ENCODE peak calls at places on chromosomes 6 and 20, in six cellular contexts. O, V, F, U, A and X are unnamed samples.

GRCh38 chr6:16472349-16473069 is 234.1 kb downstream of the GMPR start:
- DNase-seq in U (no peak), A (peak; percentile 92), F (no peak), V (no peak), O (peak; percentile 48), X (no peak)

GRCh38 chr6:121794630-121795029 is 359.2 kb downstream of the GJA1 start:
- DNase-seq in V (peak; percentile 81), F (no peak), U (no peak), O (peak; percentile 95), A (peak; percentile 97), X (no peak)

GRCh38 chr20:59299961-59300340 is 460 bp upstream of the EDN3 start:
- DNase-seq in U (no peak), V (no peak), A (no peak), F (no peak), O (no peak), X (no peak)

GRCh38 chr20:61757678-61758555 is 307.8 kb downstream of the TAF4 start:
- DNase-seq in O (peak; percentile 25), U (peak; percentile 48), A (peak; percentile 65), V (peak; percentile 56), F (no peak), X (no peak)

GRCh38 chr6:133814797-133815196 is 74.1 kb upstream of the TCF21 start:
- DNase-seq in V (peak; percentile 10), A (peak; percentile 71), O (peak; percentile 85), F (no peak), U (no peak), X (no peak)

GRCh38 chr6:113854531-113855499 is 2.3 kb upstream of the MARCKS start:
- DNase-seq in A (peak; percentile 79), V (no peak), O (peak; percentile 70), F (peak; percentile 80), U (peak; percentile 77), X (peak; percentile 94)

GRCh38 chr6:10719386-10720228 is 3.3 kb upstream of the TMEM14C start:
- DNase-seq in A (no peak), F (peak; percentile 69), V (no peak), O (peak; percentile 55), U (peak; percentile 64), X (no peak)

GRCh38 chr6:170006524-170007467 is 255.4 kb downstream of the ERMARD start:
- DNase-seq in V (no peak), O (no peak), U (peak; percentile 61), A (no peak), F (no peak), X (peak; percentile 79)

GRCh38 chr6:38194282-38194572 is 374.7 kb downstream of the ZFAND3 start:
- DNase-seq in A (no peak), O (no peak), F (no peak), V (no peak), U (no peak), X (no peak)

GRCh38 chr6:134551245-134551960 is 233.5 kb upstream of the SGK1 start:
- DNase-seq in V (no peak), A (peak; percentile 90), U (no peak), O (peak; percentile 89), F (no peak), X (no peak)

GRCh38 chr6:87436435-87436834 is 28.7 kb downstream of the CFAP206 start:
- DNase-seq in U (no peak), O (peak; percentile 75), A (peak; percentile 73), F (peak; percentile 48), V (peak; percentile 31), X (no peak)

GRCh38 chr6:38079537-38079936 is 260.0 kb downstream of the ZFAND3 start:
- DNase-seq in V (no peak), O (no peak), U (no peak), A (peak; percentile 18), F (no peak), X (no peak)

GRCh38 chr6:45375449-45375848 is 2.3 kb downstream of the SUPT3H start:
- DNase-seq in V (no peak), F (no peak), U (no peak), A (no peak), O (peak; percentile 22), X (no peak)

GRCh38 chr20:49595811-49596545 is 28.0 kb upstream of the PTGIS start:
- DNase-seq in U (no peak), F (no peak), A (peak; percentile 67), O (peak; percentile 51), V (peak; percentile 78), X (no peak)

GRCh38 chr6:9783567-9783966 is 631.3 kb downstream of the TFAP2A start:
- DNase-seq in V (no peak), A (peak; percentile 65), F (no peak), O (no peak), U (no peak), X (no peak)

GRCh38 chr6:40906759-40907158 is 132.3 kb downstream of the UNC5CL start:
- DNase-seq in O (peak; percentile 8), V (peak; percentile 37), F (no peak), U (no peak), A (no peak), X (no peak)

GRCh38 chr20:49712918-49713778 is 530 bp downstream of the B4GALT5 start:
- DNase-seq in F (peak; percentile 53), A (peak; percentile 17), O (peak; percentile 29), V (no peak), U (peak; percentile 78), X (no peak)

GRCh38 chr20:40639132-40639531 is 49.9 kb downstream of the MAFB start:
- DNase-seq in V (no peak), A (no peak), U (no peak), F (no peak), O (no peak), X (no peak)

GRCh38 chr6:105993769-105994521 is 92.2 kb upstream of the PRDM1 start:
- DNase-seq in F (peak; percentile 50), U (peak; percentile 70), A (peak; percentile 45), V (no peak), O (peak; percentile 54), X (no peak)

GRCh38 chr6:70241031-70241430 is 61.9 kb downstream of the COL9A1 start:
- DNase-seq in A (no peak), O (no peak), F (no peak), U (no peak), V (no peak), X (no peak)

GRCh38 chr6:130749402-130749801 is 77.8 kb upstream of the SMLR1 start:
- DNase-seq in O (no peak), V (no peak), F (no peak), A (no peak), U (no peak), X (no peak)

GRCh38 chr6:72740135-72740534 is 118.3 kb downstream of the KCNQ5 start:
- DNase-seq in V (no peak), A (no peak), U (no peak), F (no peak), O (peak; percentile 39), X (no peak)

GRCh38 chr20:58953050-58953449 is 28.0 kb upstream of the NELFCD start:
- DNase-seq in A (no peak), O (no peak), U (no peak), F (no peak), V (no peak), X (no peak)

GRCh38 chr6:41170547-41171160 is 7.7 kb upstream of the TREM2 start:
- DNase-seq in U (no peak), F (no peak), A (no peak), O (no peak), V (no peak), X (peak; percentile 48)

GRCh38 chr6:106125925-106126435 is 39.8 kb downstream of the PRDM1 start:
- DNase-seq in F (no peak), O (no peak), A (no peak), V (no peak), U (no peak), X (peak; percentile 67)

GRCh38 chr6:21679761-21680265 is 86.3 kb downstream of the SOX4 start:
- DNase-seq in F (no peak), O (peak; percentile 86), A (peak; percentile 88), U (no peak), V (peak; percentile 60), X (no peak)

GRCh38 chr20:58096880-58097813 is 131.3 kb downstream of the ANKRD60 start:
- DNase-seq in O (no peak), A (no peak), U (no peak), V (no peak), F (no peak), X (peak; percentile 59)

GRCh38 chr6:64505312-64505711 is 869.7 kb downstream of the PHF3 start:
- DNase-seq in A (no peak), U (no peak), O (peak; percentile 8), F (no peak), V (no peak), X (no peak)
- TF ChIP-seq CTCF in A (peak; percentile 26), U (peak; percentile 26), O (peak; percentile 48), F (no peak), V (peak; percentile 60), X (peak; percentile 50)

GRCh38 chr6:25028346-25028745 is 92.6 kb upstream of the RIPOR2 start:
- DNase-seq in A (no peak), F (no peak), V (no peak), O (no peak), U (no peak), X (no peak)
- TF ChIP-seq CTCF in A (no peak), F (no peak), V (no peak), O (no peak), U (no peak), X (no peak)

DNA sequence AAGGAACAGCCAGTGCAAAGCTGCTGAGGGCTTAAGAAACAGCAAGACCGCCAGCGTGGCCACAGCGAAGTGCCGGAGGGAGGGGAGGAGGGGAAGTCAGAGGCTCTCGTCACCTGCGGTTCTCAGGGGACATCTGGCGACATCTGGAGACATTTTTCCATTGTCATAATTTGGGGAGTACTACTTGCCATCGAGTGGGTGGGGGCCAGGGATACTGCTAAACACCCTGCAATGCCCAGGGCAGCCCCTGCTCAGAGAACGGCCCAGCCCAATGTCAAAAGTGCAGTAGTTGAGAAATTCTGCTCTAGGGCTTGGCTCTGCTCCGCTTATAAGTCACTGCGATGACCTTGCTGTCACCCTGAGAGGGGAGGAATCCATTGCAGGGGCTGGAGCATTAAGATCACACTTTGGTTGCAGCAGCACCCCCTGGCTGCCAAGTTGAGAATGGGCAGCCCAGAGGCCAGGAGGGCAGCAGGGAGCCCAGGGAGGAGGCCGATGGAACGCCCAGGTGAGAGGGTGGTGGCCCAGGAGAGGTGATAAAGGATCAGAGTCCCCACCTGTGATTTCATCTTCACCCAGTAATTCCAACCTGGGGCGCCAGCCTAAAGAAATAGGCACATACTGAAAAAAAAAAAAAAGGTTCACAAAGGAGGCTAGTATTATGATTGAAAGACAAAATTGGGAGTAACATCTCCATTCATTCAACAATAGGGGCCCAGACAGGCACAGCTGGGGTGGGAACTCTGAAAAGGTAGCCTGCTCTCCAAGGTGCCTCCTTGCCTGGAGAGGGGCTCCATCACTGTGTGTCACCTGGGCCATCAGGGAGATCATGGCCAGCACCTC is 218.2 kb downstream of the BMP7 start:
- DNase-seq in U (peak; percentile 63), F (no peak), V (no peak), O (no peak), A (no peak), X (no peak)
- TF ChIP-seq CTCF in U (peak; percentile 41), F (peak; percentile 9), V (peak; percentile 66), O (no peak), A (peak; percentile 29), X (peak; percentile 73)

GRCh38 chr20:5731753-5732366 is 18.3 kb upstream of the SHLD1 start:
- DNase-seq in V (no peak), A (no peak), F (no peak), U (no peak), O (peak; percentile 28), X (no peak)
- TF ChIP-seq CTCF in V (no peak), A (no peak), F (no peak), U (no peak), O (no peak), X (no peak)

GRCh38 chr6:153059757-153060156 is 57.2 kb upstream of the MTRF1L start:
- DNase-seq in U (no peak), A (no peak), F (no peak), V (no peak), O (no peak), X (no peak)
- TF ChIP-seq CTCF in U (no peak), A (peak; percentile 9), F (no peak), V (peak; percentile 20), O (peak; percentile 18), X (peak; percentile 26)